ENCODE peak calls at places on chromosomes 6 and 20, in nine cellular contexts. One of them, this sample, is unnamed.

GRCh38 chr6:168004945-168005344 is 7.5 kb downstream of the KIF25 start:
- DNase-seq in lower leg skin: no peak
- DNase-seq in GM12865: no peak
- DNase-seq in CD8-positive, alpha-beta T cell: no peak
- DNase-seq in fibroblast of the aortic adventitia: no peak
- DNase-seq in epithelial cell of esophagus: no peak
- DNase-seq in ovary: no peak
- DNase-seq in psoas muscle: no peak
- DNase-seq in kidney: no peak
- DNase-seq in this sample: no peak

GRCh38 chr6:138576303-138576702 is 77.0 kb upstream of the NHSL1 start:
- DNase-seq in lower leg skin: no peak
- DNase-seq in GM12865: no peak
- DNase-seq in CD8-positive, alpha-beta T cell: no peak
- DNase-seq in fibroblast of the aortic adventitia: no peak
- DNase-seq in epithelial cell of esophagus: no peak
- DNase-seq in ovary: no peak
- DNase-seq in psoas muscle: no peak
- DNase-seq in kidney: no peak
- DNase-seq in this sample: no peak

GRCh38 chr6:122033564-122034181 is 365.8 kb upstream of the HSF2 start:
- DNase-seq in lower leg skin: no peak
- DNase-seq in GM12865: peak; percentile 32
- DNase-seq in CD8-positive, alpha-beta T cell: no peak
- DNase-seq in fibroblast of the aortic adventitia: peak; percentile 88
- DNase-seq in epithelial cell of esophagus: peak; percentile 76
- DNase-seq in ovary: no peak
- DNase-seq in psoas muscle: no peak
- DNase-seq in kidney: no peak
- DNase-seq in this sample: no peak

GRCh38 chr20:40805592-40805991 is 116.6 kb upstream of the MAFB start:
- DNase-seq in lower leg skin: no peak
- DNase-seq in GM12865: no peak
- DNase-seq in CD8-positive, alpha-beta T cell: no peak
- DNase-seq in fibroblast of the aortic adventitia: no peak
- DNase-seq in epithelial cell of esophagus: no peak
- DNase-seq in ovary: no peak
- DNase-seq in psoas muscle: no peak
- DNase-seq in kidney: no peak
- DNase-seq in this sample: no peak

GRCh38 chr6:73285674-73286283 is 22.8 kb upstream of the KHDC1 start:
- DNase-seq in lower leg skin: no peak
- DNase-seq in GM12865: peak; percentile 33
- DNase-seq in CD8-positive, alpha-beta T cell: no peak
- DNase-seq in fibroblast of the aortic adventitia: peak; percentile 86
- DNase-seq in epithelial cell of esophagus: peak; percentile 47
- DNase-seq in ovary: no peak
- DNase-seq in psoas muscle: no peak
- DNase-seq in kidney: no peak
- DNase-seq in this sample: no peak

GRCh38 chr20:42027746-42028268 is 409.6 kb upstream of the CHD6 start:
- DNase-seq in lower leg skin: no peak
- DNase-seq in GM12865: no peak
- DNase-seq in CD8-positive, alpha-beta T cell: no peak
- DNase-seq in fibroblast of the aortic adventitia: no peak
- DNase-seq in epithelial cell of esophagus: no peak
- DNase-seq in ovary: no peak
- DNase-seq in psoas muscle: no peak
- DNase-seq in kidney: no peak
- DNase-seq in this sample: no peak

GRCh38 chr6:134201716-134202115 is 116.2 kb downstream of the SGK1 start:
- DNase-seq in lower leg skin: no peak
- DNase-seq in GM12865: no peak
- DNase-seq in CD8-positive, alpha-beta T cell: no peak
- DNase-seq in fibroblast of the aortic adventitia: no peak
- DNase-seq in epithelial cell of esophagus: no peak
- DNase-seq in ovary: no peak
- DNase-seq in psoas muscle: no peak
- DNase-seq in kidney: no peak
- DNase-seq in this sample: no peak

GRCh38 chr6:7188492-7188891 is 80.7 kb downstream of the RREB1 start:
- DNase-seq in lower leg skin: peak; percentile 8
- DNase-seq in GM12865: peak; percentile 77
- DNase-seq in CD8-positive, alpha-beta T cell: no peak
- DNase-seq in fibroblast of the aortic adventitia: no peak
- DNase-seq in epithelial cell of esophagus: no peak
- DNase-seq in ovary: no peak
- DNase-seq in psoas muscle: no peak
- DNase-seq in kidney: no peak
- DNase-seq in this sample: no peak

GRCh38 chr6:17968876-17969275 is 18.6 kb downstream of the KIF13A start:
- DNase-seq in lower leg skin: no peak
- DNase-seq in GM12865: no peak
- DNase-seq in CD8-positive, alpha-beta T cell: no peak
- DNase-seq in fibroblast of the aortic adventitia: no peak
- DNase-seq in epithelial cell of esophagus: no peak
- DNase-seq in ovary: no peak
- DNase-seq in psoas muscle: no peak
- DNase-seq in kidney: no peak
- DNase-seq in this sample: no peak

GRCh38 chr20:63944078-63944941 is 11.9 kb downstream of the UCKL1 start:
- DNase-seq in lower leg skin: no peak
- DNase-seq in GM12865: no peak
- DNase-seq in CD8-positive, alpha-beta T cell: no peak
- DNase-seq in fibroblast of the aortic adventitia: no peak
- DNase-seq in epithelial cell of esophagus: no peak
- DNase-seq in ovary: no peak
- DNase-seq in psoas muscle: peak; percentile 46
- DNase-seq in kidney: peak; percentile 76
- DNase-seq in this sample: no peak

GRCh38 chr6:3202999-3203696 is 24.3 kb downstream of the TUBB2B start:
- DNase-seq in lower leg skin: no peak
- DNase-seq in GM12865: peak; percentile 60
- DNase-seq in CD8-positive, alpha-beta T cell: no peak
- DNase-seq in fibroblast of the aortic adventitia: peak; percentile 36
- DNase-seq in epithelial cell of esophagus: no peak
- DNase-seq in ovary: no peak
- DNase-seq in psoas muscle: no peak
- DNase-seq in kidney: no peak
- DNase-seq in this sample: no peak

GRCh38 chr20:41617059-41617921 is 887 bp downstream of the CHD6 start:
- DNase-seq in lower leg skin: no peak
- DNase-seq in GM12865: peak; percentile 54
- DNase-seq in CD8-positive, alpha-beta T cell: peak; percentile 41
- DNase-seq in fibroblast of the aortic adventitia: peak; percentile 49
- DNase-seq in epithelial cell of esophagus: peak; percentile 22
- DNase-seq in ovary: peak; percentile 67
- DNase-seq in psoas muscle: peak; percentile 70
- DNase-seq in kidney: peak; percentile 76
- DNase-seq in this sample: peak; percentile 53

GRCh38 chr6:121780325-121781313 is 345.2 kb downstream of the GJA1 start:
- DNase-seq in lower leg skin: peak; percentile 96
- DNase-seq in GM12865: no peak
- DNase-seq in CD8-positive, alpha-beta T cell: no peak
- DNase-seq in fibroblast of the aortic adventitia: peak; percentile 96
- DNase-seq in epithelial cell of esophagus: peak; percentile 93
- DNase-seq in ovary: peak; percentile 79
- DNase-seq in psoas muscle: peak; percentile 95
- DNase-seq in kidney: peak; percentile 62
- DNase-seq in this sample: no peak

GRCh38 chr6:127102299-127102698 is 16.2 kb upstream of the RSPO3 start:
- DNase-seq in lower leg skin: no peak
- DNase-seq in GM12865: no peak
- DNase-seq in CD8-positive, alpha-beta T cell: no peak
- DNase-seq in fibroblast of the aortic adventitia: peak; percentile 91
- DNase-seq in epithelial cell of esophagus: peak; percentile 93
- DNase-seq in ovary: no peak
- DNase-seq in psoas muscle: no peak
- DNase-seq in kidney: no peak
- DNase-seq in this sample: no peak

GRCh38 chr6:155329460-155330132 is 15.3 kb upstream of the TFB1M start:
- DNase-seq in lower leg skin: no peak
- DNase-seq in GM12865: no peak
- DNase-seq in CD8-positive, alpha-beta T cell: no peak
- DNase-seq in fibroblast of the aortic adventitia: no peak
- DNase-seq in epithelial cell of esophagus: no peak
- DNase-seq in ovary: no peak
- DNase-seq in psoas muscle: no peak
- DNase-seq in kidney: no peak
- DNase-seq in this sample: no peak

GRCh38 chr6:73585566-73586415 is 65.0 kb upstream of the EEF1A1 start:
- DNase-seq in lower leg skin: no peak
- DNase-seq in GM12865: peak; percentile 84
- DNase-seq in CD8-positive, alpha-beta T cell: peak; percentile 20
- DNase-seq in fibroblast of the aortic adventitia: peak; percentile 87
- DNase-seq in epithelial cell of esophagus: peak; percentile 64
- DNase-seq in ovary: no peak
- DNase-seq in psoas muscle: no peak
- DNase-seq in kidney: no peak
- DNase-seq in this sample: no peak

GRCh38 chr6:111414373-111414772 is 68.6 kb downstream of the REV3L start:
- DNase-seq in lower leg skin: no peak
- DNase-seq in GM12865: no peak
- DNase-seq in CD8-positive, alpha-beta T cell: no peak
- DNase-seq in fibroblast of the aortic adventitia: no peak
- DNase-seq in epithelial cell of esophagus: no peak
- DNase-seq in ovary: no peak
- DNase-seq in psoas muscle: no peak
- DNase-seq in kidney: no peak
- DNase-seq in this sample: no peak
- TF ChIP-seq CTCF in lower leg skin: no peak
- TF ChIP-seq CTCF in GM12865: no peak
- TF ChIP-seq CTCF in CD8-positive, alpha-beta T cell: no peak
- TF ChIP-seq CTCF in fibroblast of the aortic adventitia: no peak
- TF ChIP-seq CTCF in epithelial cell of esophagus: no peak
- TF ChIP-seq CTCF in ovary: no peak
- TF ChIP-seq CTCF in psoas muscle: no peak
- TF ChIP-seq CTCF in kidney: no peak
- TF ChIP-seq CTCF in this sample: no peak

DNA sequence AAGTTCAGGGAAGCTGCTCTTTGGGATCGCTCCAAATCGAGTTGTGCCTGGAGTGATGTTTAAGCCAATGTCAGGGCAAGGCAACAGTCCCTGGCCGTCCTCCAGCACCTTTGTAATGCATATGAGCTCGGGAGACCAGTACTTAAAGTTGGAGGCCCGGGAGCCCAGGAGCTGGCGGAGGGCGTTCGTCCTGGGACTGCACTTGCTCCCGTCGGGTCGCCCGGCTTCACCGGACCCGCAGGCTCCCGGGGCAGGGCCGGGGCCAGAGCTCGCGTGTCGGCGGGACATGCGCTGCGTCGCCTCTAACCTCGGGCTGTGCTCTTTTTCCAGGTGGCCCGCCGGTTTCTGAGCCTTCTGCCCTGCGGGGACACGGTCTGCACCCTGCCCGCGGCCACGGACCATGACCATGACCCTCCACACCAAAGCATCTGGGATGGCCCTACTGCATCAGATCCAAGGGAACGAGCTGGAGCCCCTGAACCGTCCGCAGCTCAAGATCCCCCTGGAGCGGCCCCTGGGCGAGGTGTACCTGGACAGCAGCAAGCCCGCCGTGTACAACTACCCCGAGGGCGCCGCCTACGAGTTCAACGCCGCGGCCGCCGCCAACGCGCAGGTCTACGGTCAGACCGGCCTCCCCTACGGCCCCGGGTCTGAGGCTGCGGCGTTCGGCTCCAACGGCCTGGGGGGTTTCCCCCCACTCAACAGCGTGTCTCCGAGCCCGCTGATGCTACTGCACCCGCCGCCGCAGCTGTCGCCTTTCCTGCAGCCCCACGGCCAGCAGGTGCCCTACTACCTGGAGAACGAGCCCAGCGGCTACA is at the start of gene ESR1:
- DNase-seq in lower leg skin: peak; percentile 91
- DNase-seq in GM12865: no peak
- DNase-seq in CD8-positive, alpha-beta T cell: no peak
- DNase-seq in fibroblast of the aortic adventitia: peak; percentile 75
- DNase-seq in epithelial cell of esophagus: peak; percentile 36
- DNase-seq in ovary: peak; percentile 61
- DNase-seq in psoas muscle: peak; percentile 78
- DNase-seq in kidney: peak; percentile 74
- DNase-seq in this sample: peak; percentile 49
- H3K4me3 ChIP-seq in lower leg skin: peak within 1 kb of the TSS; percentile 32
- H3K4me3 ChIP-seq in GM12865: no peak within 1 kb of the TSS
- H3K4me3 ChIP-seq in CD8-positive, alpha-beta T cell: no peak within 1 kb of the TSS
- H3K4me3 ChIP-seq in fibroblast of the aortic adventitia: peak within 1 kb of the TSS; percentile 53
- H3K4me3 ChIP-seq in epithelial cell of esophagus: peak within 1 kb of the TSS; percentile 18
- H3K4me3 ChIP-seq in ovary: peak within 1 kb of the TSS; percentile 61
- H3K4me3 ChIP-seq in psoas muscle: peak within 1 kb of the TSS; percentile 79
- H3K4me3 ChIP-seq in kidney: peak within 1 kb of the TSS; percentile 51
- H3K4me3 ChIP-seq in this sample: peak within 1 kb of the TSS; percentile 31

GRCh38 chr20:38434310-38434741 is 802 bp downstream of the SNHG17 start:
- DNase-seq in lower leg skin: no peak
- DNase-seq in GM12865: peak; percentile 51
- DNase-seq in CD8-positive, alpha-beta T cell: no peak
- DNase-seq in fibroblast of the aortic adventitia: peak; percentile 24
- DNase-seq in epithelial cell of esophagus: peak; percentile 21
- DNase-seq in ovary: peak; percentile 42
- DNase-seq in psoas muscle: no peak
- DNase-seq in kidney: peak; percentile 69
- DNase-seq in this sample: no peak
- TF ChIP-seq CTCF in lower leg skin: no peak
- TF ChIP-seq CTCF in GM12865: no peak
- TF ChIP-seq CTCF in CD8-positive, alpha-beta T cell: no peak
- TF ChIP-seq CTCF in fibroblast of the aortic adventitia: no peak
- TF ChIP-seq CTCF in epithelial cell of esophagus: no peak
- TF ChIP-seq CTCF in ovary: no peak
- TF ChIP-seq CTCF in psoas muscle: no peak
- TF ChIP-seq CTCF in kidney: no peak
- TF ChIP-seq CTCF in this sample: no peak

GRCh38 chr6:149033454-149034241 is 283.9 kb upstream of the TAB2 start:
- DNase-seq in lower leg skin: no peak
- DNase-seq in GM12865: peak; percentile 75
- DNase-seq in CD8-positive, alpha-beta T cell: no peak
- DNase-seq in fibroblast of the aortic adventitia: no peak
- DNase-seq in epithelial cell of esophagus: no peak
- DNase-seq in ovary: no peak
- DNase-seq in psoas muscle: no peak
- DNase-seq in kidney: no peak
- DNase-seq in this sample: no peak

GRCh38 chr6:149031545-149032317 is 284.9 kb downstream of the UST start:
- DNase-seq in lower leg skin: no peak
- DNase-seq in GM12865: peak; percentile 62
- DNase-seq in CD8-positive, alpha-beta T cell: no peak
- DNase-seq in fibroblast of the aortic adventitia: peak; percentile 86
- DNase-seq in epithelial cell of esophagus: peak; percentile 85
- DNase-seq in ovary: peak; percentile 66
- DNase-seq in psoas muscle: no peak
- DNase-seq in kidney: no peak
- DNase-seq in this sample: no peak

GRCh38 chr6:149032318-149032598 is 285.3 kb upstream of the TAB2 start:
- DNase-seq in lower leg skin: no peak
- DNase-seq in GM12865: no peak
- DNase-seq in CD8-positive, alpha-beta T cell: no peak
- DNase-seq in fibroblast of the aortic adventitia: no peak
- DNase-seq in epithelial cell of esophagus: no peak
- DNase-seq in ovary: no peak
- DNase-seq in psoas muscle: no peak
- DNase-seq in kidney: no peak
- DNase-seq in this sample: no peak

GRCh38 chr6:149035806-149036205 is 281.7 kb upstream of the TAB2 start:
- DNase-seq in lower leg skin: no peak
- DNase-seq in GM12865: no peak
- DNase-seq in CD8-positive, alpha-beta T cell: no peak
- DNase-seq in fibroblast of the aortic adventitia: no peak
- DNase-seq in epithelial cell of esophagus: no peak
- DNase-seq in ovary: no peak
- DNase-seq in psoas muscle: no peak
- DNase-seq in kidney: no peak
- DNase-seq in this sample: no peak

GRCh38 chr6:149032599-149033405 is 284.7 kb upstream of the TAB2 start:
- DNase-seq in lower leg skin: no peak
- DNase-seq in GM12865: peak; percentile 88
- DNase-seq in CD8-positive, alpha-beta T cell: no peak
- DNase-seq in fibroblast of the aortic adventitia: peak; percentile 97
- DNase-seq in epithelial cell of esophagus: peak; percentile 62
- DNase-seq in ovary: peak; percentile 63
- DNase-seq in psoas muscle: no peak
- DNase-seq in kidney: no peak
- DNase-seq in this sample: peak; percentile 38
- H3K4me3 ChIP-seq in lower leg skin: no peak overlapping the region
- H3K4me3 ChIP-seq in GM12865: peak overlapping the region; percentile 66
- H3K4me3 ChIP-seq in CD8-positive, alpha-beta T cell: no peak overlapping the region
- H3K4me3 ChIP-seq in fibroblast of the aortic adventitia: peak overlapping the region; percentile 9
- H3K4me3 ChIP-seq in epithelial cell of esophagus: no peak overlapping the region
- H3K4me3 ChIP-seq in ovary: no peak overlapping the region
- H3K4me3 ChIP-seq in psoas muscle: no peak overlapping the region
- H3K4me3 ChIP-seq in kidney: no peak overlapping the region
- H3K4me3 ChIP-seq in this sample: no peak overlapping the region

This sample was measured in right lobe of liver.